ENCODE peak calls at places on chromosomes 4 and X, in four cellular contexts. Q, W, H and I are unnamed samples.

GRCh38 chr4:154313004-154313587 is 178.5 kb downstream of the DCHS2 start:
- DNase-seq in Q (no peak), W (no peak), H (no peak), I (no peak)

GRCh38 chr4:141636077-141636770 is at the start of gene IL15:
- DNase-seq in Q (peak; percentile 79), W (peak; percentile 66), H (peak; percentile 16), I (peak; percentile 4)

GRCh38 chr4:144757969-144758368 is 112.0 kb downstream of the HHIP start:
- DNase-seq in Q (no peak), W (no peak), H (no peak), I (no peak)

GRCh38 chr4:117477925-117478324 is 392.5 kb upstream of the TRAM1L1 start:
- DNase-seq in Q (no peak), W (no peak), H (no peak), I (no peak)

GRCh38 chr4:7186516-7187296 is 5.6 kb upstream of the SORCS2 start:
- DNase-seq in Q (no peak), W (no peak), H (no peak), I (no peak)

GRCh38 chr4:99811850-99812249 is 4.8 kb upstream of the DAPP1 start:
- DNase-seq in Q (no peak), W (peak; percentile 21), H (peak; percentile 15), I (peak; percentile 44)

GRCh38 chrX:9785252-9785943 is 831 bp upstream of the SHROOM2 start:
- DNase-seq in Q (no peak), W (no peak), H (no peak), I (no peak)

GRCh38 chr4:5970381-5971076 is 47.7 kb downstream of the C4orf50 start:
- DNase-seq in Q (no peak), W (no peak), H (no peak), I (no peak)

GRCh38 chrX:47644557-47645091 is 5.7 kb downstream of the ELK1 start:
- DNase-seq in Q (no peak), W (peak; percentile 59), H (no peak), I (no peak)

GRCh38 chr4:73127839-73128448 is 58.4 kb upstream of the COX18 start:
- DNase-seq in Q (no peak), W (peak; percentile 29), H (peak; percentile 9), I (no peak)

GRCh38 chr4:168557658-168558057 is 60.8 kb downstream of the PALLD start:
- DNase-seq in Q (no peak), W (no peak), H (no peak), I (no peak)

GRCh38 chrX:40153335-40154221 is 55.8 kb upstream of the BCOR start:
- DNase-seq in Q (peak; percentile 51), W (peak; percentile 41), H (no peak), I (peak; percentile 67)

GRCh38 chr4:40763228-40763716 is 13.5 kb downstream of the NSUN7 start:
- DNase-seq in Q (no peak), W (no peak), H (no peak), I (no peak)

GRCh38 chr4:19300213-19300612 is 951.5 kb upstream of the SLIT2 start:
- DNase-seq in Q (no peak), W (no peak), H (no peak), I (no peak)

GRCh38 chr4:100841911-100842310 is 324.1 kb upstream of the EMCN start:
- DNase-seq in Q (no peak), W (no peak), H (no peak), I (no peak)

GRCh38 chr4:36242629-36243354 is 1.5 kb downstream of the ARAP2 start:
- DNase-seq in Q (no peak), W (no peak), H (no peak), I (no peak)

GRCh38 chr4:2545321-2546013 is 9.0 kb downstream of the FAM193A start:
- DNase-seq in Q (no peak), W (no peak), H (no peak), I (no peak)

GRCh38 chrX:76153221-76153620 is 19.6 kb upstream of the PBDC1 start:
- DNase-seq in Q (no peak), W (no peak), H (no peak), I (no peak)
- TF ChIP-seq PHF8 in Q (no peak), W (no peak), H (no peak), I (no peak)

GRCh38 chrX:22136711-22137110 is 104.6 kb downstream of the PHEX start:
- DNase-seq in Q (no peak), W (no peak), H (no peak), I (no peak)
- TF ChIP-seq PHF8 in Q (no peak), W (no peak), H (no peak), I (no peak)

GRCh38 chr4:183887351-183887750 is 17.8 kb upstream of the STOX2 start:
- DNase-seq in Q (no peak), W (no peak), H (no peak), I (no peak)

GRCh38 chr4:183889190-183889589 is 15.9 kb upstream of the STOX2 start:
- DNase-seq in Q (no peak), W (no peak), H (no peak), I (no peak)

DNA sequence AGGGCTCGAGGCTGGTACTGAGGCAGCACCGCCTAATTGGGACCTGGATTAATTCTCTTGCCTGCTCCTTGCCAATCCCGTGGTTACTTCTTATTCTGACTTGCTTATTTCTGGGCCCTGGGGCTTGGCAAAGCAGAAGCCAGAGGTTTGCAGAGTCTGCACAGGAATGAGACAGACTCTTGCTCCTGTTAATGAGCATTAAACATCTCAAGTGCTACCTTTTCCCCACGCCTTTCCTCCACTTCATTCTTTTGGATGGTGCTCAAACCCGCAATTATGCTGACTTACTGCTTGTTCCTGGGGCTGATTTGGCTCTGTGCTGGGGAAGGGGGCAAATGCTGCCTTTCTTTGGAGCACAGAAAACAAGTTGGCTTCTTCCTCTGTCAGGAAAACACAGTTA is 16.5 kb upstream of the STOX2 start:
- DNase-seq in Q (no peak), W (no peak), H (no peak), I (no peak)
- TF ChIP-seq PHF8 in Q (no peak), W (no peak), H (no peak), I (no peak)

DNA sequence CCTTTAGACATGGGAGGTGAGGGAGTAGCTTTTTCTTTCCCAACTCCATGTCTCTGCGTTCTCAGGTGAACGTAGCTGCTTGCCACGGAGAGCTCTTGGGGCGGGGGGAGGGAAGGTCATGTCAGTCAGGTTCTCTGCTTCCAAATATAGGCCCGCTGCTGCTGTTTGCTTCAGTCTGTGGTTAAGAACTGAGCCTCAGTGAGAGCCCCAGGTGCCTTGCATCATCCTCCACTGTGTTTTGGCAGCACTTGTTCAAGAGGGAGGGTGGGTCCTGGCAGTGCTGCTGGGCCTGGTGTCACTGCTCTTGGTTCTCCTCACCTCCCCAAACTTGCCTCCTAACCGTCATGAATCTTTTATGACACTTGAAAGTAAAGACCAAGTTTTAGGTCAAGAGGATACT is 46.6 kb downstream of the HADH start:
- DNase-seq in Q (no peak), W (no peak), H (no peak), I (no peak)
- TF ChIP-seq PHF8 in Q (no peak), W (no peak), H (no peak), I (no peak)

DNA sequence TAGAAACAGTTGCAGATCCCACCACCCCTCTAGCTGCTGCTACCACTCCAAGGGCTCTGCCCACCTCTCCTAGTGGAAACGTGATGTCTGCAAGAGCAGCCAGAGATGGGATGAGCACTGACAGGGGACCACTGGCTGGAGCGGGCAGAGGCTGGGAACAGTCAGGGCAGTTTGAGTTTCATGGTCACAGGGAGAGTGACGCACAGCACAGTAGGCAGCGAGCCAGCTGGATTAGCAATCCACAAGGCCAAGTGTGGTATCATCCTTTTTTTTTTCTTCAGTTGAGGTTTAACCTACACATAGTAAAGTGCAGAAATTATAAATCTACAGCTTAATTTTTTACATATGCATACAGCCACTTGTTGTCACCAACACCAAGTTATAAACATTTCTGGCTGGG is 6.4 kb upstream of the SCML2 start:
- DNase-seq in Q (no peak), W (no peak), H (no peak), I (no peak)
- TF ChIP-seq PHF8 in Q (no peak), W (no peak), H (no peak), I (no peak)